ENCODE peak calls at places on chromosomes 11 and 22, in ten cellular contexts. Z is skeletal muscle cell; P is CD4-positive, alpha-beta T cell; D is ureter; X is NCI-H187 treated with DMSO at 0.1 percent for 48 hours; S is naive thymus-derived CD8-positive, alpha-beta T cell; B is stimulated activated naive CD4-positive, alpha-beta T cell treated with Interleukin-2 at 50 U/mL for 16 hours; J is ACHN; C is brain microvascular endothelial cell; L is GM23248. F is an unnamed sample.

GRCh38 chr11:44243086-44243485 is 66.9 kb downstream of the ALX4 start:
- DNase-seq in Z (no peak), P (no peak), D (no peak), X (no peak), S (no peak), B (no peak), J (no peak), C (no peak), L (no peak), F (no peak)

GRCh38 chr11:92653448-92653847 is 316.0 kb upstream of the MTNR1B start:
- DNase-seq in Z (no peak), P (no peak), D (no peak), X (no peak), S (no peak), B (no peak), J (no peak), C (no peak), L (peak), F (no peak)

GRCh38 chr22:22045576-22046335 is 63.2 kb upstream of the TOP3B start:
- DNase-seq in Z (no peak), P (no peak), D (no peak), X (no peak), S (no peak), B (no peak), J (no peak), C (no peak), L (no peak), F (no peak)

GRCh38 chr22:28711820-28712777 is 29.5 kb downstream of the CHEK2 start:
- DNase-seq in Z (peak), P (no peak), D (no peak), X (no peak), S (no peak), B (no peak), J (peak), C (peak), L (peak), F (no peak)

GRCh38 chr11:118656563-118657165 is 22.8 kb downstream of the TREH start:
- DNase-seq in Z (no peak), P (no peak), D (no peak), X (no peak), S (no peak), B (no peak), J (no peak), C (no peak), L (no peak), F (no peak)

GRCh38 chr22:29043906-29044575 is 17.6 kb downstream of the C22orf31 start:
- DNase-seq in Z (no peak), P (no peak), D (no peak), X (no peak), S (no peak), B (no peak), J (peak), C (peak), L (peak), F (no peak)

GRCh38 chr11:78672850-78673641 is 98.4 kb upstream of the NARS2 start:
- DNase-seq in Z (no peak), P (no peak), D (no peak), X (no peak), S (no peak), B (no peak), J (no peak), C (no peak), L (no peak), F (no peak)

GRCh38 chr22:39472570-39473556 is 16.1 kb downstream of the MGAT3 start:
- DNase-seq in Z (no peak), P (no peak), D (peak), X (peak), S (no peak), B (no peak), J (no peak), C (peak), L (no peak), F (no peak)

GRCh38 chr11:66081505-66081904 is 11.4 kb downstream of the PACS1 start:
- DNase-seq in Z (no peak), P (peak), D (peak), X (no peak), S (peak), B (peak), J (no peak), C (no peak), L (peak), F (no peak)

GRCh38 chr22:26404851-26405357 is 24.2 kb upstream of the ASPHD2 start:
- DNase-seq in Z (no peak), P (no peak), D (no peak), X (no peak), S (no peak), B (no peak), J (no peak), C (no peak), L (peak), F (no peak)

GRCh38 chr22:49549851-49550430 is 277.7 kb downstream of the BRD1 start:
- DNase-seq in Z (no peak), P (no peak), D (no peak), X (no peak), S (no peak), B (no peak), J (no peak), C (no peak), L (no peak), F (no peak)

GRCh38 chr11:109939176-109939810 is 153.9 kb upstream of the ZC3H12C start:
- DNase-seq in Z (peak), P (no peak), D (no peak), X (peak), S (no peak), B (no peak), J (peak), C (peak), L (peak), F (peak)

GRCh38 chr11:125289419-125290088 is 125.0 kb downstream of the PKNOX2 start:
- DNase-seq in Z (no peak), P (no peak), D (no peak), X (no peak), S (no peak), B (no peak), J (no peak), C (no peak), L (no peak), F (no peak)

GRCh38 chr11:96187779-96188624 is 155.0 kb downstream of the MAML2 start:
- DNase-seq in Z (peak), P (no peak), D (no peak), X (no peak), S (no peak), B (no peak), J (peak), C (peak), L (peak), F (no peak)